ENCODE peak calls at places on chromosome 16, in seven cellular contexts. A is progenitor cell of endocrine pancreas; Q is activated CD4-positive, CD25-positive, alpha-beta regulatory T cell; P is DMS79; T is GM04504; M is D341Med; S is tibial artery. H is an unnamed sample.
A peak's percentile ranks its signal among the peaks of the same experiment; 100 is the strongest.

GRCh38 chr16:77359065-77359502 is 75.8 kb downstream of the ADAMTS18 start:
- DNase-seq in P (peak; percentile 18), S (no peak), M (no peak), A (no peak), Q (no peak), T (no peak), H (no peak)

GRCh38 chr16:86597880-86598606 is 19.7 kb downstream of the FOXL1 start:
- DNase-seq in A (no peak), P (no peak), Q (no peak), T (no peak), M (no peak), S (peak; percentile 81), H (no peak)

GRCh38 chr16:83403751-83404150 is 404.0 kb upstream of the HSBP1 start:
- DNase-seq in P (no peak), S (no peak), M (no peak), A (no peak), Q (no peak), T (peak; percentile 52), H (no peak)

GRCh38 chr16:9351440-9351839 is 260.0 kb downstream of the HAPSTR1 start:
- DNase-seq in P (no peak), T (no peak), Q (no peak), M (no peak), S (no peak), A (no peak), H (no peak)

GRCh38 chr16:75319513-75320401 is 68.3 kb upstream of the BCAR1 start:
- DNase-seq in T (peak; percentile 80), P (no peak), Q (no peak), M (no peak), A (no peak), S (no peak), H (no peak)

GRCh38 chr16:21301168-21301894 is 23.2 kb upstream of the CRYM start:
- DNase-seq in T (no peak), Q (no peak), A (peak; percentile 59), M (peak; percentile 60), P (peak; percentile 4), S (peak; percentile 85), H (no peak)

GRCh38 chr16:31713945-31714898 is 159.4 kb upstream of the ZNF267 start:
- DNase-seq in A (no peak), M (no peak), T (no peak), S (no peak), Q (no peak), P (no peak), H (no peak)

GRCh38 chr16:23015580-23015979 is 133.7 kb downstream of the USP31 start:
- DNase-seq in Q (no peak), A (no peak), P (no peak), M (no peak), S (no peak), T (no peak), H (no peak)

GRCh38 chr16:1932050-1933028 is 10.7 kb downstream of the MSRB1 start:
- DNase-seq in Q (no peak), M (peak; percentile 58), A (no peak), P (no peak), S (no peak), T (no peak), H (no peak)

GRCh38 chr16:87461466-87461975 is 31.3 kb downstream of the ZCCHC14 start:
- DNase-seq in P (peak; percentile 68), A (peak; percentile 77), T (no peak), M (peak; percentile 47), Q (no peak), S (peak; percentile 83), H (peak; percentile 49)

GRCh38 chr16:89410794-89411309 is 79.5 kb downstream of the ANKRD11 start:
- DNase-seq in S (peak; percentile 88), T (peak; percentile 50), M (peak; percentile 54), P (no peak), A (no peak), Q (no peak), H (no peak)

GRCh38 chr16:89324056-89325010 is 106.8 kb downstream of the ZNF778 start:
- DNase-seq in P (no peak), A (no peak), M (no peak), S (no peak), T (peak; percentile 82), Q (peak; percentile 60), H (no peak)

GRCh38 chr16:23321206-23321875 is 19.2 kb downstream of the SCNN1B start:
- DNase-seq in A (no peak), T (no peak), Q (no peak), M (no peak), S (peak; percentile 35), P (no peak), H (no peak)

GRCh38 chr16:30659507-30660423 is 1.5 kb downstream of the FBRS start:
- DNase-seq in P (no peak), T (no peak), S (no peak), Q (peak; percentile 21), A (no peak), M (no peak), H (no peak)

GRCh38 chr16:31143036-31143888 is 6.6 kb downstream of the PRSS36 start:
- DNase-seq in P (no peak), T (no peak), S (no peak), M (no peak), A (no peak), Q (no peak), H (no peak)

GRCh38 chr16:57462209-57462977 is at the start of gene POLR2C:
- DNase-seq in A (peak; percentile 89), P (peak; percentile 20), S (peak; percentile 90), M (peak; percentile 92), Q (peak; percentile 92), T (peak; percentile 57), H (no peak)

GRCh38 chr16:89026121-89026612 is 49.2 kb upstream of the CBFA2T3 start:
- DNase-seq in S (no peak), P (no peak), T (no peak), M (no peak), A (no peak), Q (peak; percentile 15), H (no peak)

GRCh38 chr16:82331397-82331796 is 161.4 kb upstream of the MPHOSPH6 start:
- DNase-seq in P (no peak), T (no peak), Q (no peak), S (no peak), A (no peak), M (no peak), H (no peak)

H was measured in NCI-H187 treated with DMSO at 0.1 percent for 48 hours.